ENCODE peak calls at places on chromosome 6, in ten cellular contexts. W, Z, A, O, I, C, H, N, B and K are unnamed samples.

GRCh38 chr6:166633732-166634535 is 6.9 kb upstream of the RPS6KA2 start:
- DNase-seq in C (no peak), Z (no peak), W (no peak), H (no peak), O (peak; percentile 77), N (peak; percentile 54), A (no peak), I (no peak), B (no peak), K (no peak)

GRCh38 chr6:68069921-68070709 is 565.0 kb upstream of the ADGRB3 start:
- DNase-seq in C (no peak), A (no peak), H (no peak), I (no peak), W (no peak), O (no peak), Z (no peak), N (no peak), B (no peak), K (no peak)

GRCh38 chr6:133426038-133426437 is 184.9 kb downstream of the EYA4 start:
- DNase-seq in Z (no peak), C (no peak), I (no peak), O (no peak), A (no peak), B (no peak), W (no peak), H (no peak), N (no peak), K (no peak)

GRCh38 chr6:134457941-134458340 is 140.0 kb upstream of the SGK1 start:
- DNase-seq in W (peak; percentile 12), A (no peak), B (no peak), I (no peak), C (no peak), H (no peak), O (no peak), N (no peak), Z (no peak), K (no peak)

GRCh38 chr6:138863331-138863730 is 67.4 kb downstream of the ECT2L start:
- DNase-seq in I (no peak), N (no peak), C (no peak), Z (no peak), O (no peak), W (no peak), A (no peak), B (no peak), H (no peak), K (no peak)

GRCh38 chr6:155939253-155939652 is 483.6 kb upstream of the NOX3 start:
- DNase-seq in A (no peak), W (no peak), B (no peak), Z (no peak), O (no peak), I (no peak), C (peak; percentile 71), H (no peak), N (no peak), K (no peak)

GRCh38 chr6:95280690-95281273 is 296.6 kb upstream of the MANEA start:
- DNase-seq in Z (no peak), W (peak; percentile 10), O (no peak), I (peak; percentile 37), C (no peak), H (peak; percentile 34), N (peak; percentile 60), B (no peak), A (no peak), K (peak; percentile 2)

GRCh38 chr6:142285235-142286087 is 16.3 kb upstream of the ADGRG6 start:
- DNase-seq in W (no peak), C (no peak), A (no peak), I (no peak), Z (no peak), B (no peak), O (no peak), N (no peak), H (no peak), K (no peak)

GRCh38 chr6:3456395-3456767 is 469 bp downstream of the SLC22A23 start:
- DNase-seq in W (no peak), I (no peak), Z (no peak), N (no peak), A (no peak), C (no peak), O (no peak), H (peak; percentile 57), B (no peak), K (no peak)

GRCh38 chr6:75419408-75419807 is 74.2 kb downstream of the FILIP1 start:
- DNase-seq in C (no peak), W (no peak), B (no peak), Z (no peak), N (no peak), A (no peak), I (no peak), O (no peak), H (no peak), K (no peak)

GRCh38 chr6:161613711-161614110 is 339.9 kb upstream of the AGPAT4 start:
- DNase-seq in Z (no peak), A (no peak), H (no peak), I (no peak), B (no peak), O (no peak), N (no peak), C (no peak), W (no peak), K (no peak)

GRCh38 chr6:161618816-161619454 is 345.1 kb upstream of the AGPAT4 start:
- DNase-seq in W (peak; percentile 3), I (no peak), A (no peak), Z (no peak), H (peak; percentile 48), B (peak; percentile 35), O (no peak), N (peak; percentile 74), C (peak; percentile 2), K (peak; percentile 19)
- H3K4me3 ChIP-seq in W (no peak overlapping the region), I (no peak overlapping the region), A (no peak overlapping the region), Z (no peak overlapping the region), H (peak overlapping the region; percentile 35), B (no peak overlapping the region), O (no peak overlapping the region), N (peak overlapping the region; percentile 17), C (no peak overlapping the region), K (no peak overlapping the region)

DNA sequence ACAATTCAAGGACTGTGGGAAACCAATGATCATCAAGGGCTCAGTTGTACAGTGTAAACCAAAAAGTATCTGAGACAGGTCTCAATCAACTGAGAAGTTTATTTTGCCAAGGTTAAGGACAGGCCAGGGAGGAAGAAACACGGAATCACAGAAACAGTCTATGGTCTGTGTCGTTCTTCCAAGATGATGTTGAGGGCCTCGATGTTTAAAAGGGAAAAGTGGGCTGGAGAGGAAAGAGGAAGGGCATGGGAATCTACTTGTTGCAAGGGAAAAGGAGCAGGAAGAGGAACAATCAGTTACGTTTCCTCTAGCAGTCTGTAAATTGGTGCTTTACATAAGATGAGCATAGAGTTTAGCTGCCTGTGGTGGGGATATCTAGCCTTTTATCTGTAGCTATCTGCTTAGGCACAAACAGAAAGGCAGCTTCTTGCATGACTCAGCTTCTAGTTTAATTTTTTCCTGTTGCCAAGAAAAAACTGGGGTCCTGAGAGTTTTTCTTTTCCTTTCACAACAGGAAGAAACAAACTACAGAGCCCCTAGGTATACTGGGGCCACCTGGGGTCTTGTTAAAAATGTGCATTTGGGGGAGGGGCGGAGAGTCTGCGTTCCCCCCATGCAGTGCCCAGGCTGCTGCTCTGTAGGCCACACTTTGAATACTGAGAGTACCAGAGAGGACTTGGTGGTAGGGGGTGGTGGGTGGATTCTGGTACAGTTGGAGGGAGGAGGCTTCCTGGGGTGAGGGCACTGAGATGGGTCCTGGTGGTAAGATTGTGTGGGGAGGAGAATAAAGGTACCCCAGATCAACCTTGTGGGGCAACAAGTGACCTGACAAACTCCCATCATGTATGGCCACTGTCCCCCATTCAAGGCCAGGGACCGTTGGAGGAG is 35.3 kb upstream of the EZR start:
- DNase-seq in A (no peak), H (no peak), W (peak; percentile 60), I (peak; percentile 86), B (no peak), C (no peak), O (no peak), Z (no peak), N (peak; percentile 56), K (peak; percentile 75)
- H3K4me3 ChIP-seq in A (no peak overlapping the region), H (no peak overlapping the region), W (peak overlapping the region; percentile 55), I (peak overlapping the region; percentile 43), B (no peak overlapping the region), C (no peak overlapping the region), O (no peak overlapping the region), Z (peak overlapping the region; percentile 79), N (no peak overlapping the region), K (no peak overlapping the region)

DNA sequence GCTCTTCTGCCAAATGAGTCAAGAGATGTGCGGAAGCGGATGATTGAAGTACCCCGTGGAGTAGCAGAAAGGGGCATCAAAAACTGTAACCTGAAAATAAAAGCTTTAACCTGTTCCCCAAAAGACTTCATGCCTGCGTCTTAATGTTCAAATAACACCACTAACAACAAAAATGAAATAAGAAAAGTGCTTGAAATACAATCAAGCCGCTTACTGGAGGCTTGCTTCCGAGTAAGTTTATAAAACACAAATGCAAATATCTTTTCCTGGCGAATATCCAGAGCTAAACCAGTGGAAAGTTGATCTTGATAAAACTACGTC is 2.5 kb upstream of the FOXC1 start:
- DNase-seq in Z (no peak), N (no peak), B (no peak), I (no peak), A (no peak), C (no peak), O (no peak), W (no peak), H (no peak), K (peak; percentile 23)
- H3K4me3 ChIP-seq in Z (no peak overlapping the region), N (peak overlapping the region; percentile 1), B (no peak overlapping the region), I (peak overlapping the region; percentile 17), A (peak overlapping the region; percentile 10), C (no peak overlapping the region), O (no peak overlapping the region), W (no peak overlapping the region), H (peak overlapping the region; percentile 42), K (no peak overlapping the region)

GRCh38 chr6:89204096-89204495 is 13.1 kb downstream of the GABRR1 start:
- DNase-seq in Z (no peak), A (no peak), W (no peak), O (no peak), C (no peak), H (no peak), I (no peak), N (no peak), B (no peak), K (no peak)
- H3K4me3 ChIP-seq in Z (no peak overlapping the region), A (no peak overlapping the region), W (no peak overlapping the region), O (no peak overlapping the region), C (no peak overlapping the region), H (no peak overlapping the region), I (no peak overlapping the region), N (no peak overlapping the region), B (no peak overlapping the region), K (no peak overlapping the region)